ENCODE peak calls at places on chromosomes 6 and 20, in eight cellular contexts. S, R, P, U, T, X, A and I are unnamed samples.

GRCh38 chr6:139515511-139515910 is 141.1 kb upstream of the CITED2 start:
- DNase-seq in T (no peak), X (no peak), U (no peak), S (no peak), P (no peak), R (peak; percentile 5), A (peak; percentile 51), I (no peak)

GRCh38 chr6:106163966-106164877 is 78.1 kb downstream of the PRDM1 start:
- DNase-seq in X (no peak), P (no peak), R (no peak), U (no peak), A (peak; percentile 79), T (no peak), S (no peak), I (no peak)

GRCh38 chr6:81722503-81723223 is 29.8 kb downstream of the TENT5A start:
- DNase-seq in P (no peak), U (no peak), X (no peak), A (no peak), R (no peak), T (no peak), S (no peak), I (no peak)

GRCh38 chr6:167134448-167135328 is 11.8 kb downstream of the CCR6 start:
- DNase-seq in U (no peak), P (no peak), T (no peak), S (no peak), R (no peak), X (no peak), A (no peak), I (no peak)

GRCh38 chr6:19603716-19604115 is 233.5 kb upstream of the ID4 start:
- DNase-seq in T (no peak), U (no peak), X (no peak), P (no peak), S (no peak), A (no peak), R (no peak), I (no peak)

GRCh38 chr6:82616386-82617028 is 252.9 kb downstream of the TPBG start:
- DNase-seq in R (no peak), P (no peak), S (no peak), X (no peak), U (no peak), T (no peak), A (peak; percentile 2), I (no peak)

GRCh38 chr6:147268254-147268653 is 64.0 kb downstream of the STXBP5 start:
- DNase-seq in R (no peak), A (peak; percentile 80), T (no peak), P (peak; percentile 59), U (no peak), X (no peak), S (no peak), I (no peak)

GRCh38 chr6:166330612-166331011 is 11.7 kb downstream of the SFT2D1 start:
- DNase-seq in P (no peak), T (no peak), R (peak; percentile 92), X (no peak), A (peak; percentile 23), S (peak; percentile 12), U (peak; percentile 71), I (no peak)

GRCh38 chr6:114747995-114748625 is 405.3 kb upstream of the HS3ST5 start:
- DNase-seq in U (peak; percentile 63), T (peak; percentile 39), S (no peak), X (peak; percentile 53), R (peak; percentile 58), A (peak; percentile 45), P (peak; percentile 25), I (no peak)

GRCh38 chr6:6277418-6277817 is 43.0 kb downstream of the F13A1 start:
- DNase-seq in X (peak; percentile 17), P (peak; percentile 38), U (no peak), S (no peak), A (no peak), T (no peak), R (no peak), I (no peak)

GRCh38 chr20:32450484-32451061 is 92.4 kb downstream of the ASXL1 start:
- DNase-seq in X (no peak), U (peak; percentile 26), T (no peak), S (no peak), P (no peak), R (no peak), A (no peak), I (no peak)

GRCh38 chr6:90468080-90468479 is 118.8 kb downstream of the MAP3K7 start:
- DNase-seq in R (no peak), S (no peak), X (peak; percentile 65), P (peak; percentile 78), U (no peak), T (no peak), A (peak; percentile 60), I (no peak)

GRCh38 chr6:81978230-81978629 is 225.7 kb upstream of the TENT5A start:
- DNase-seq in A (peak; percentile 41), P (no peak), R (no peak), U (no peak), S (no peak), T (no peak), X (no peak), I (no peak)

GRCh38 chr6:150813319-150813992 is 52.0 kb upstream of the MTHFD1L start:
- DNase-seq in P (peak; percentile 92), X (peak; percentile 72), T (no peak), R (no peak), U (no peak), S (no peak), A (peak; percentile 83), I (no peak)

DNA sequence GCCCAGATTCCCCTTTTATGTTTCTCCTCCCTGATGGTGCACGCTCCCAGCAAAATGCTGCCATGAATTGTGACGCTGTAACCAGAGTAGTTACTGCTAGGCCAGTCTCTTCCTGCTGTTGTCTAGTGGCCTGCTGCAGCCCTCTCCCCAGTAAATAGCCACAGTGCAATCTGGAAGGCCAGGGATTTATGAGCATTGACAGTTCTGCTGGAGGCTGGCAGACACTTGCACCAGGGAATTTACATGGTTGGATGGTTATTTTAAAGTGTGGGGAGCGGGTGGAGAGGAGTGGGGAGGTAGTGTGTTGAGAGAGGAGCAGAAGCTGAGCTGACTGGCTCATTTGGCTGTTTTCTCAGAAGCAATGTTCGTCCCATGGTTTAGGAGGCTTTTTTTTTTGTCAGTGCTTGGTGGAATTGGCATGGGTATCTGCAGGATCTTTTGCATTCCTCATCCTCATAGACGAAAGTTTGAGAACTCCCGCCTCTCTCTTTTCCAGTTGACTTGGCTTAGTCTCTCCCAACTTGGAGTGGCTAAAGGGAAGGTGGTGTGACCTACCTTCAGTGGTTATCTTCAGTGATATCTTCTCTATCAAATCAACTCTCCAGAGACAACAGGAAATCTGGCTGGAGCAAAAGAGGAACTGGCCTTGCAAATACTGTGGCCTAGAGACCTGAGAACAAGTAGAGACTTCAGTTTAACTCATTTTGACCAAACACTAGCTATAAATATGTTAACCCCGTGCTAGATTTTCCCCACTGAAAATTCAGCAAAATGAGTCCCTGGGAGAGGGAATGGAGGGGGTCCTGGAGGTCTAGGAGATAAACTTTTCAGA is 99.2 kb upstream of the VSTM2L start:
- DNase-seq in X (no peak), A (no peak), T (no peak), P (no peak), S (no peak), U (no peak), R (no peak), I (no peak)
- H3K27ac ChIP-seq in X (no peak overlapping the region), A (no peak overlapping the region), T (no peak overlapping the region), P (no peak overlapping the region), S (no peak overlapping the region), U (no peak overlapping the region), R (no peak overlapping the region), I (no peak overlapping the region)

DNA sequence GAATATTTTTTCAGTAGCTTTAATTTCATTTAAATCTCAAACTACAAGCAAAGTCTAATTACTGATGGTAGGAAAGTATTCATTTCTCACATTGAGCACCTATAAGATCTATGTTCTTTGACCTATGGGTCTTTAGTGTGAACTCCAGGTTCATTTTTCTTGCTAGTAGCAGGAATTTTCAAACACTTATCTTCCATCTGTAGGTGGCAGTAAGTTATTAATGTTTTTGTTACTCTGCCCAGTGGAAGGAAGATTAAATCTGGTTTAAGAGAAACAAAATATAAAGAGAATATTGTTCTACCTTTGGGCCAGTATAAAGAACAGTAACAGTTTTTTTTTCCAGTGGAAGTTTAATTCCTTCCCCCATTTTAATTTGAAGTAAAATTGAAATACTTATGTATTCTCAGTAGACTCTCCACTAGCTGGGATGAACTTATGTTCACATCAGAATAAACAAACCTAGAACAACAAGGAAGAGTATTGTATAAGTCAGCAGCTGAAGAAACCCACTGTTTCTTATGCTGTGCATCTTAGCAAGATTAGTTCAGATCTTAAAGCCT is 328.2 kb downstream of the PHF3 start:
- DNase-seq in T (no peak), S (no peak), P (no peak), A (no peak), X (peak; percentile 12), R (no peak), U (no peak), I (no peak)
- TF ChIP-seq CTCF in T (no peak), S (no peak), P (no peak), A (peak; percentile 5), X (peak; percentile 32), R (no peak), U (no peak), I (no peak)

DNA sequence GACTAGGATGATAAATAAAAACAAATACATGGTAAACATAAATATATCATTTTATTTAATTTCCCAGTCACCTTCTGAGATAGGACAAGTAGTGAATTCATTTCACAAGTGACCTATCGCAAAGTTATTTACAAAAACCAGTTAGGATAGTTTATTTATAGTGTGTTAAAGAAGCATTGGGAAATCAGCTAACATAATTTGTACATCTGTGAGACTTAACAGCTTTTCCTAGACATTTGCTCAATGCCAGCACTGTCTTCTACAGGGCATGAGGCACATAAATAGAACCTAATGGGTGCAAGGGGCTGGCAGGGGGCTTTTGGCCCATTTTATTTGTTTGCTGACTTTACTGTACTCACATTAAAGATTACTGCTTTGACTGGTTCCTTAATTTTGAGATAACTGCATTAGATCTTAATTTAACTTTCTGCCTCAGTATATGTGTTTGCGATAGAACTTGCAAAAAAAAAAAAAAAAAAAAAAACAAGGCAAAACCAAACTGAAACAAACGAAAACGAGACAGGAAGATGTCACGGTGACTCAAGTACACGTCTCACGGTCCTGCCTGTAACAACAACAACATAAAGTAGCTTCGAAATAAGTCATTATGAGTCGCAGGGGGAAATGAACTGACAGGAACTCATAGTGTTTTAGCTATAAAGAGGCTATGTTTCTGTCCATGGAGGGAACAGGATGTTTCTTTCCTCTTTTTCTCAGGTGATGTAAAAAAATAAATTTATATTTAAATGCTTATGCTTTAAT is 133.7 kb upstream of the GMDS start:
- DNase-seq in T (no peak), X (peak; percentile 67), U (no peak), P (peak; percentile 85), S (no peak), A (peak; percentile 82), R (no peak), I (no peak)
- H3K27ac ChIP-seq in T (no peak overlapping the region), X (peak overlapping the region; percentile 67), U (no peak overlapping the region), P (peak overlapping the region; percentile 20), S (no peak overlapping the region), A (no peak overlapping the region), R (no peak overlapping the region), I (no peak overlapping the region)

DNA sequence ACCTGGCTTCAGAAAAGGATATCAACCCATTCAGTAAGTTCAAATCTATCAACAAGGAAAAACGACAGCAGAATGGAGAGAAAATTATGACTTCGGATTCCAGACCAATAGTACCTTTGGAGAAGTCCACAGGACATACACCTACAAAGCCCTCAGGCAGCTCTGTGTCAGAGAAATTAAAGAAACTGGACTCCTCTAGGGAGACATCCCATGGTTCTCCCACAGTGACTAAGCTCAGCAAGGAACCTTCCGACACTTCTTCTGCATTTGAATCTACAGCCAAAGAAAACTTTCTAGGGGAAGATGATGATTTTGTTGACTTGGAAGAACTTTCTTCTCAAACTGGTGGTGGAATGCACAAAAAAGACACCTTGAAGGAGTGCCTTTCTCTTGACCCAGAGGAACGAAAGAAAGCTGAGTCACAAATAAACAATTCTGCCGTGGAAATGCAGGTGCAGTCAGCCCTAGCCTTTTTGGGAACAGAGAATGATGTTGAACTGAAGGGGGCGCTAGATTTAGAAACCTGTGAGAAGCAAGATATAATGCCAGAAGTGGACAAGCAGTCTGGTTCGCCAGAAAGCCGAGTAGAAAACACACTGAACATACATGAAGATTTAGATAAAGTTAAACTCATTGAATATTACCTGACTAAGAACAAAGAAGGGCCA is 67.4 kb upstream of the HINT3 start:
- DNase-seq in S (no peak), R (peak; percentile 89), A (peak; percentile 40), T (no peak), P (peak; percentile 54), X (peak; percentile 69), U (no peak), I (no peak)
- TF ChIP-seq CTCF in S (peak; percentile 47), R (peak; percentile 92), A (peak; percentile 50), T (peak; percentile 49), P (peak; percentile 60), X (peak; percentile 73), U (peak; percentile 27), I (peak; percentile 41)